ENCODE peak calls at places on chromosomes 4 and X, in eight cellular contexts. S is tibial artery, J is AG09309, Q is mammary epithelial cell, I is astrocyte of the spinal cord, P is adipocyte, D is pancreas, E is uterus. K is an unnamed sample.

GRCh38 chr4:2482693-2483092 is 13.8 kb downstream of the RNF4 start:
- DNase-seq in I (peak), J (no peak), D (peak), S (no peak), P (peak), E (peak), Q (no peak), K (no peak)

GRCh38 chr4:11783588-11783987 is 354.9 kb upstream of the HS3ST1 start:
- DNase-seq in S (no peak), E (no peak), J (no peak), I (no peak), Q (peak), D (no peak), P (no peak), K (no peak)

GRCh38 chr4:122360754-122361153 is 18.1 kb upstream of the ADAD1 start:
- DNase-seq in I (peak), D (no peak), E (no peak), S (no peak), P (no peak), Q (no peak), J (no peak), K (no peak)

GRCh38 chrX:41087219-41087618 is 2.0 kb downstream of the USP9X start:
- DNase-seq in S (no peak), E (no peak), P (peak), J (no peak), Q (peak), I (peak), D (no peak), K (no peak)

GRCh38 chr4:38089961-38090360 is 129.8 kb downstream of the PTTG2 start:
- DNase-seq in S (no peak), D (no peak), Q (no peak), I (no peak), P (no peak), J (no peak), E (no peak), K (no peak)

GRCh38 chr4:165343353-165344191 is 16.1 kb downstream of the MSMO1 start:
- DNase-seq in D (no peak), P (no peak), E (no peak), I (peak), J (no peak), Q (no peak), S (no peak), K (no peak)

GRCh38 chr4:124070688-124071484 is 641.6 kb downstream of the ANKRD50 start:
- DNase-seq in Q (no peak), I (peak), S (no peak), J (no peak), P (no peak), E (no peak), D (no peak), K (no peak)

GRCh38 chr4:184748251-184748652 is 14.4 kb upstream of the CENPU start:
- DNase-seq in D (peak), P (no peak), I (no peak), S (peak), J (no peak), E (no peak), Q (peak), K (no peak)

GRCh38 chr4:17347445-17347844 is 164.4 kb downstream of the QDPR start:
- DNase-seq in I (peak), P (peak), D (no peak), J (no peak), E (no peak), Q (peak), S (no peak), K (no peak)

GRCh38 chr4:76738081-76738931 is 159.6 kb downstream of the SOWAHB start:
- DNase-seq in S (peak), E (peak), I (peak), J (peak), P (peak), D (no peak), Q (no peak), K (no peak)

GRCh38 chrX:134631404-134632346 is 26.6 kb downstream of the PLAC1 start:
- DNase-seq in D (no peak), E (peak), I (no peak), Q (no peak), J (peak), P (peak), S (peak), K (no peak)

GRCh38 chr4:81405900-81406401 is 65.8 kb downstream of the RASGEF1B start:
- DNase-seq in J (peak), P (peak), S (no peak), I (peak), E (no peak), D (no peak), Q (peak), K (peak)

GRCh38 chr4:189302719-189303118 is 638.0 kb upstream of the FRG1 start:
- DNase-seq in P (no peak), J (no peak), E (no peak), D (no peak), I (no peak), Q (no peak), S (no peak), K (no peak)

GRCh38 chr4:33890841-33891240 is 2353.5 kb downstream of the ARAP2 start:
- DNase-seq in P (no peak), Q (no peak), E (no peak), I (no peak), J (no peak), S (no peak), D (no peak), K (no peak)

GRCh38 chr4:24611575-24611974 is 27.2 kb upstream of the DHX15 start:
- DNase-seq in Q (no peak), E (no peak), P (no peak), J (no peak), S (no peak), D (no peak), I (no peak), K (no peak)

GRCh38 chrX:22128961-22129360 is 96.8 kb downstream of the PHEX start:
- DNase-seq in E (no peak), J (no peak), Q (peak), I (no peak), D (no peak), P (no peak), S (no peak), K (no peak)

GRCh38 chr4:184474261-184475095 is at the start of gene IRF2:
- DNase-seq in S (peak), D (peak), E (peak), J (peak), I (peak), Q (peak), P (peak), K (peak)

GRCh38 chr4:149311076-149311475 is 504.6 kb downstream of the IQCM start:
- DNase-seq in P (no peak), Q (peak), E (no peak), D (no peak), J (no peak), S (no peak), I (no peak), K (no peak)

GRCh38 chr4:41157009-41157408 is 57.3 kb downstream of the APBB2 start:
- DNase-seq in I (no peak), S (no peak), J (no peak), Q (no peak), D (peak), P (no peak), E (no peak), K (no peak)

GRCh38 chr4:41176357-41176756 is 38.0 kb downstream of the APBB2 start:
- DNase-seq in P (peak), Q (no peak), E (no peak), S (no peak), I (peak), J (no peak), D (no peak), K (no peak)

GRCh38 chrX:69279234-69279633 is 114.0 kb upstream of the PJA1 start:
- DNase-seq in J (no peak), E (no peak), Q (no peak), S (no peak), D (no peak), P (no peak), I (no peak), K (no peak)

GRCh38 chr4:98102660-98103059 is 40.6 kb downstream of the STPG2 start:
- DNase-seq in S (no peak), Q (no peak), E (no peak), I (no peak), D (no peak), P (no peak), J (no peak), K (no peak)

GRCh38 chr4:876780-877179 is 50.9 kb upstream of the CPLX1 start:
- DNase-seq in S (no peak), D (no peak), E (no peak), P (no peak), Q (no peak), J (no peak), I (no peak), K (no peak)

GRCh38 chr4:126733301-126733700 is 899.5 kb upstream of the INTU start:
- DNase-seq in S (no peak), E (no peak), I (no peak), J (no peak), Q (no peak), D (no peak), P (peak), K (no peak)

GRCh38 chr4:61149278-61149677 is 50.8 kb upstream of the ADGRL3 start:
- DNase-seq in Q (peak), E (no peak), J (no peak), P (peak), D (no peak), I (peak), S (no peak), K (peak)

GRCh38 chrX:114952696-114953095 is 64.7 kb downstream of the IL13RA2 start:
- DNase-seq in E (no peak), S (no peak), Q (no peak), I (no peak), P (no peak), D (no peak), J (no peak), K (no peak)

GRCh38 chrX:70117738-70118137 is 15.5 kb upstream of the IGBP1 start:
- DNase-seq in P (no peak), Q (peak), J (no peak), I (no peak), E (no peak), S (no peak), D (no peak), K (no peak)

GRCh38 chr4:172760512-172760911 is 408.1 kb upstream of the GALNT7 start:
- DNase-seq in J (no peak), S (no peak), D (no peak), Q (no peak), I (no peak), E (no peak), P (no peak), K (no peak)

GRCh38 chr4:153222162-153222789 is 18.0 kb downstream of the TRIM2 start:
- DNase-seq in Q (peak), J (no peak), S (peak), D (no peak), I (peak), P (peak), E (peak), K (no peak)

GRCh38 chr4:105133976-105134375 is 12.7 kb upstream of the TET2 start:
- DNase-seq in D (no peak), P (no peak), I (no peak), Q (no peak), E (no peak), S (no peak), J (no peak), K (no peak)

GRCh38 chr4:127575888-127576287 is 56.9 kb upstream of the INTU start:
- DNase-seq in Q (no peak), E (no peak), I (no peak), P (peak), S (no peak), J (no peak), D (no peak), K (no peak)

GRCh38 chr4:72449705-72450104 is 119.3 kb downstream of the ADAMTS3 start:
- DNase-seq in D (no peak), E (no peak), P (peak), I (peak), S (no peak), J (peak), Q (no peak), K (no peak)

GRCh38 chr4:89067407-89067806 is 10.4 kb upstream of the FAM13A start:
- DNase-seq in P (peak), Q (no peak), I (no peak), E (no peak), J (no peak), D (no peak), S (no peak), K (no peak)

GRCh38 chr4:26877417-26877816 is 16.8 kb downstream of the STIM2 start:
- DNase-seq in S (no peak), J (no peak), D (no peak), E (no peak), Q (no peak), I (no peak), P (no peak), K (no peak)

GRCh38 chr4:26870576-26871260 is 10.1 kb downstream of the STIM2 start:
- DNase-seq in P (no peak), I (no peak), D (no peak), Q (no peak), S (no peak), E (no peak), J (no peak), K (no peak)

GRCh38 chr4:26874110-26874509 is 13.5 kb downstream of the STIM2 start:
- DNase-seq in J (no peak), Q (no peak), D (no peak), I (no peak), S (no peak), P (no peak), E (no peak), K (no peak)

GRCh38 chr4:26871611-26872010 is 11.0 kb downstream of the STIM2 start:
- DNase-seq in S (no peak), I (no peak), Q (peak), J (no peak), P (peak), E (no peak), D (no peak), K (no peak)

GRCh38 chr4:26873391-26874026 is 12.9 kb downstream of the STIM2 start:
- DNase-seq in I (no peak), D (no peak), Q (no peak), P (no peak), E (no peak), S (no peak), J (no peak), K (no peak)
- H3K4me3 ChIP-seq in I (no peak), D (no peak), Q (no peak), P (no peak), E (no peak), S (no peak), J (no peak), K (no peak)

GRCh38 chrX:150573702-150574101 is 5.3 kb downstream of the MTM1 start:
- DNase-seq in I (no peak), J (no peak), S (no peak), Q (no peak), D (no peak), P (no peak), E (no peak), K (no peak)
- H3K4me3 ChIP-seq in I (no peak), J (no peak), S (no peak), Q (no peak), D (no peak), P (no peak), E (no peak), K (no peak)

GRCh38 chr4:174217273-174218126 is 66.0 kb downstream of the FBXO8 start:
- DNase-seq in J (peak), Q (peak), S (no peak), D (peak), E (no peak), P (peak), I (peak), K (no peak)

GRCh38 chr4:174216935-174217272 is 66.6 kb downstream of the FBXO8 start:
- DNase-seq in P (no peak), D (no peak), J (no peak), E (no peak), S (no peak), Q (no peak), I (no peak), K (no peak)

GRCh38 chr4:174215936-174216699 is 67.3 kb downstream of the FBXO8 start:
- DNase-seq in P (no peak), S (no peak), I (no peak), Q (no peak), D (no peak), J (no peak), E (no peak), K (no peak)

GRCh38 chr4:174215055-174215454 is 68.4 kb downstream of the FBXO8 start:
- DNase-seq in S (no peak), I (no peak), J (no peak), P (no peak), Q (no peak), E (no peak), D (no peak), K (no peak)

DNA sequence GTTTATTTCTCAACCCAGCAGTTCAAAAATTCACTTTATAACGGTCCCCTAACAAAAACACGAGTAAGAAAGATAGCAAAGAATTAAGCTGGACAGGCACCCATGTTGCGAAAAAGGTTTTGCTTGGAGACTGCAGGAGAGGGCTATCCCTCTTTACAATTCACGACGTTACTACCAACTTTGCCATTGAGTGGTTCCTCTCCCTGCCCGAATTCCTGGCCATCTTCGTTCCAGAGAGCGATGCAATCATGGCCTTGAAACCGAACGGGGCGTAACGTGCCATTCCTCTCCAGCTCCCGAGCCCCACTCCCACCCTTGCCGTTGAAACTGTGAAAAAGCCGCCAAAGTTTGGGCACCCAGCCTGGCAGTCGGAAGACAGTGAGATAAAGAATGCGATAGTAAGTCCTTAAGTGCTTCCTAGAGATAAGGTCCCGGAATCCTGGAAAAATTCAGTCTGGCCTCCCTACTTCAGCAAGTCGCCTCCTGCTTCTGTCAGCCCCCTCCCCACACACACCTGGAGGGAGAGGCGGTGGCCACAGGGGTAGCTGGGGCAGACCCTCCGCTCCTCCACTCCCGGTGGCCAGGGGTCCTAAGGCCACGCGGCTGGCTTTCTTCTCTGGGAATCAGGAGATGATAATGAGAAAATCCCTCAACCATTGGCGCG is 65.2 kb downstream of the FBXO8 start:
- DNase-seq in S (no peak), E (no peak), I (no peak), D (no peak), J (no peak), Q (no peak), P (peak), K (no peak)
- H3K4me3 ChIP-seq in S (peak), E (no peak), I (peak), D (peak), J (peak), Q (no peak), P (peak), K (no peak)

GRCh38 chrX:73581002-73581628 is 18.1 kb downstream of the CHIC1 start:
- DNase-seq in S (no peak), E (no peak), D (no peak), I (peak), J (no peak), P (no peak), Q (no peak), K (peak)
- H3K4me3 ChIP-seq in S (no peak), E (no peak), D (no peak), I (no peak), J (no peak), P (no peak), Q (no peak), K (no peak)